ENCODE peak calls at places on chromosomes 2 and 18, in seven cellular contexts. L, A, X, N, U, O and D are unnamed samples.

GRCh38 chr2:232498452-232498851 is 10.8 kb upstream of the ECEL1 start:
- DNase-seq in N (no peak), X (no peak), A (no peak), U (no peak), L (no peak), O (no peak), D (no peak)

GRCh38 chr2:15177103-15177502 is 384.0 kb downstream of the NBAS start:
- DNase-seq in U (peak), A (no peak), N (no peak), X (no peak), O (no peak), L (no peak), D (no peak)

GRCh38 chr2:57314682-57315081 is 731.9 kb upstream of the VRK2 start:
- DNase-seq in X (no peak), N (no peak), L (no peak), A (no peak), O (no peak), U (no peak), D (no peak)

GRCh38 chr2:47644351-47644750 is 138.6 kb upstream of the MSH6 start:
- DNase-seq in N (peak), U (no peak), A (no peak), X (peak), L (no peak), O (no peak), D (no peak)

GRCh38 chr2:172698041-172698863 is 37.4 kb upstream of the RAPGEF4 start:
- DNase-seq in A (no peak), X (no peak), N (peak), U (peak), L (peak), O (peak), D (no peak)

GRCh38 chr18:57447154-57447621 is 12.0 kb downstream of the ONECUT2 start:
- DNase-seq in A (no peak), L (peak), U (peak), O (peak), X (peak), N (peak), D (peak)

GRCh38 chr2:49021170-49021743 is 133.1 kb downstream of the FSHR start:
- DNase-seq in A (no peak), N (no peak), U (no peak), X (no peak), L (no peak), O (peak), D (no peak)

GRCh38 chr18:75280427-75281280 is 70.1 kb downstream of the TSHZ1 start:
- DNase-seq in X (no peak), L (no peak), N (no peak), A (no peak), O (no peak), U (peak), D (no peak)

GRCh38 chr2:30756051-30756719 is 51.1 kb downstream of the CAPN13 start:
- DNase-seq in X (no peak), L (peak), O (peak), A (no peak), U (no peak), N (peak), D (no peak)

GRCh38 chr2:78355967-78356366 is 669.5 kb upstream of the REG3G start:
- DNase-seq in N (no peak), A (no peak), L (no peak), U (no peak), O (no peak), X (no peak), D (no peak)

DNA sequence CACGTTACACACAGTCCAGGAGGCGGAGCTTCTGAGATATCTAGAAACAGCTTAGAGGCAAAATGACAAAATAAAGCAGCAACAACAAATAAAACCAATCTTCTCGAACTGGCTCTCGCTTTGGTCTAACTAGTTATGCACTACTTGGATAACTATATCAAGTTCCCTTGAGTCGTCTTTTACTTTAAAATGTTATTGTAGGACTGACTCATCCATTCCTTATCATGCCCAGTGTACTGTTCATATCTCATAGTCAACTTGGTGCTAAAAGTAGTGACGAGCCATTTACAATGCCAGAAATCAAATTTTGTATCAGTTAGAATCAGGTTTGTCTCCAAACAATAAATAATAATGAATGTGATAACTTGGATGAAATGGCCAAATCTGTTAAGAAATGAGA is 102.5 kb upstream of the SLC35G4 start:
- DNase-seq in X (no peak), N (no peak), U (peak), A (no peak), L (no peak), O (no peak), D (no peak)
- H2BK5ac ChIP-seq in X (no peak), N (no peak), U (no peak), A (no peak), L (no peak), O (no peak), D (no peak)

GRCh38 chr2:234905547-234906260 is 46.1 kb upstream of the SH3BP4 start:
- DNase-seq in X (peak), N (no peak), U (peak), O (no peak), L (no peak), A (no peak), D (no peak)

GRCh38 chr2:234910186-234910679 is 41.6 kb upstream of the SH3BP4 start:
- DNase-seq in L (no peak), O (no peak), N (no peak), U (no peak), X (no peak), A (no peak), D (no peak)

DNA sequence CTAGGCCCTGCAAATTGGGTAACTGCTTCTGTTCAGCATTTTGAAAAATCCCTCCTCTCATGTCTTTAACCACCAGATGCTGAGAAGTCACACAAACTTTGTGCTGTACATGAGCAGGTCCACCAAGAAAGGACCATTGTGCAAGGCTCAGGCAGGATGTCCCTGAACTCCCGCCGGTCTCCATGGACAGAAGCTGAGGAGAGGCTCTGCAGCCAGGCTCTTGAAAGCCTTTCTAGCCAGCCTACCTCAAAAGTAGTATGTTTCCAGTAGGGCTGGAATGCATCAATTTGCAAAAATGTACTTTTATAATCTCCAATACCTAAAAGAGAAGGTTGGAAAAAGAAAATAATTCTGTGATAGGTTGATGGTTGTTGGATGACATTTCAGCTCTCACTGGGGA is 47.0 kb upstream of the SH3BP4 start:
- DNase-seq in O (no peak), A (no peak), L (no peak), X (no peak), U (no peak), N (no peak), D (no peak)
- H4K8ac ChIP-seq in O (no peak), A (no peak), L (no peak), X (no peak), U (no peak), N (no peak), D (no peak)

GRCh38 chr18:36265035-36265434 is 32.5 kb upstream of the FHOD3 start:
- DNase-seq in O (peak), X (no peak), L (peak), A (no peak), U (no peak), N (peak), D (no peak)

GRCh38 chr18:36269157-36269556 is 28.4 kb upstream of the FHOD3 start:
- DNase-seq in L (no peak), X (no peak), O (no peak), A (no peak), U (no peak), N (no peak), D (no peak)

GRCh38 chr18:36262971-36263370 is 34.5 kb upstream of the FHOD3 start:
- DNase-seq in U (no peak), N (no peak), L (no peak), X (no peak), A (no peak), O (no peak), D (no peak)

DNA sequence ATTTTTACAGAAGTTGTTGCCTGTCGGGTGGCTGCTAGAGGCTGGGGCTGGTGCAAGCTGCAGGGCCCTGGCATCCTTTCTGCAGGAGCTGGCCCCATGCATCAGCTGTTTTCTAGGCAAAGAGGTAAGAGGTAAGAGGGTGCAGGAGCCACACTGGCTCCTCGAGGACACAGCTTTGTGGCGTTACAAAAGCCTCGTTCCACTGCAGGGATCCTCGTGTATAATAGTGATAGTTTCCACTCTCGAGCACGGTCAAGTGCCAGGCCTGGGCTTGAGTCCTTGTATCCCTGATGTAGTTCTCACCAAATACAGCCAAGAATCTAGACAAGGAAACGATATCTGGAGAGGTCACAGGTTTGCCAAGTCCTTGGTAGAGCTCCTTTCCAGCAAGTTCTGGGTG is 33.2 kb upstream of the FHOD3 start:
- DNase-seq in N (no peak), X (no peak), A (no peak), O (no peak), L (no peak), U (no peak), D (no peak)
- H2BK5ac ChIP-seq in N (no peak), X (no peak), A (no peak), O (no peak), L (no peak), U (no peak), D (no peak)

GRCh38 chr2:190336420-190336819 is 7.0 kb upstream of the INPP1 start:
- DNase-seq in U (no peak), A (no peak), X (no peak), L (no peak), O (no peak), N (no peak), D (no peak)
- H4K8ac ChIP-seq in U (no peak), A (no peak), X (no peak), L (no peak), O (no peak), N (no peak), D (no peak)